ENCODE peak calls at places on chromosomes 16 and 17, in ten cellular contexts. Y is IMR-90; D is EL; H is amygdala; J is activated T-cell treated with anti-CD3 and anti-CD28 coated beads for 1 hour; B is psoas muscle; N is ACHN; A is NCI-H1436; G is effector CD4-positive, alpha-beta T cell; L is ELF-1. X is an unnamed sample.

GRCh38 chr17:61399131-61400057 is at the start of gene TBX2:
- DNase-seq in Y (peak), B (peak), D (peak), A (no peak), H (no peak), N (peak), J (no peak), L (peak), G (no peak), X (peak)

GRCh38 chr17:39573447-39574298 is 34.0 kb downstream of the NEUROD2 start:
- DNase-seq in B (peak), J (no peak), L (peak), G (no peak), D (peak), N (peak), Y (peak), H (peak), A (peak), X (peak)

GRCh38 chr16:48434653-48435318 is 49.6 kb upstream of the SIAH1 start:
- DNase-seq in N (no peak), A (no peak), G (no peak), Y (peak), L (no peak), B (no peak), D (peak), H (no peak), J (no peak), X (peak)

GRCh38 chr16:81645303-81645702 is 133.8 kb upstream of the PLCG2 start:
- DNase-seq in N (peak), L (peak), H (peak), G (no peak), Y (peak), A (peak), J (no peak), D (peak), B (peak), X (peak)

GRCh38 chr17:32913593-32913992 is 14.4 kb upstream of the TMEM98 start:
- DNase-seq in L (no peak), G (no peak), H (no peak), A (no peak), N (no peak), J (no peak), B (no peak), Y (no peak), D (no peak), X (no peak)

GRCh38 chr17:67150826-67151225 is 94.2 kb downstream of the HELZ start:
- DNase-seq in L (no peak), D (no peak), G (no peak), J (no peak), A (no peak), N (no peak), B (no peak), Y (no peak), H (no peak), X (no peak)

GRCh38 chr16:21130811-21131210 is 19.8 kb downstream of the DNAH3 start:
- DNase-seq in Y (no peak), G (no peak), D (no peak), J (no peak), N (no peak), B (no peak), H (no peak), A (no peak), L (no peak), X (no peak)

GRCh38 chr17:35912942-35913341 is 17.6 kb downstream of the RDM1 start:
- DNase-seq in Y (no peak), B (no peak), G (no peak), N (no peak), A (no peak), D (no peak), H (no peak), L (no peak), J (no peak), X (no peak)

GRCh38 chr16:75703341-75703740 is 2.1 kb upstream of the DUXB start:
- DNase-seq in A (no peak), L (no peak), Y (peak), D (peak), B (no peak), H (no peak), N (peak), G (no peak), J (no peak), X (peak)

GRCh38 chr17:4247981-4248388 is 15.8 kb downstream of the ANKFY1 start:
- DNase-seq in D (peak), L (peak), N (peak), Y (no peak), B (no peak), G (no peak), A (no peak), H (no peak), J (no peak), X (peak)

GRCh38 chr16:50711862-50712567 is 18.6 kb downstream of the NOD2 start:
- DNase-seq in N (no peak), G (no peak), H (no peak), Y (no peak), L (no peak), J (no peak), B (peak), A (no peak), D (no peak), X (no peak)

GRCh38 chr16:77437859-77438258 is 3.0 kb upstream of the ADAMTS18 start:
- DNase-seq in Y (no peak), B (no peak), J (no peak), H (no peak), D (no peak), G (no peak), L (no peak), A (no peak), N (peak), X (peak)

GRCh38 chr17:63488851-63489250 is 12.0 kb downstream of the ACE start:
- DNase-seq in G (no peak), D (no peak), Y (no peak), B (no peak), L (no peak), H (no peak), J (no peak), A (no peak), N (no peak), X (no peak)

GRCh38 chr17:8674344-8675305 is 44.1 kb upstream of the MYH10 start:
- DNase-seq in D (no peak), Y (peak), L (peak), J (no peak), G (no peak), B (peak), A (no peak), H (no peak), N (no peak), X (no peak)

GRCh38 chr16:741986-742629 is 1.3 kb upstream of the CIAO3 start:
- DNase-seq in J (no peak), G (no peak), H (no peak), Y (no peak), B (no peak), A (no peak), D (no peak), N (no peak), L (no peak), X (no peak)

GRCh38 chr17:60563743-60564142 is 36.2 kb upstream of the PPM1D start:
- DNase-seq in H (no peak), J (no peak), G (no peak), B (no peak), L (no peak), N (no peak), A (no peak), Y (no peak), D (no peak), X (peak)

GRCh38 chr17:60573139-60573975 is 26.6 kb upstream of the PPM1D start:
- DNase-seq in Y (peak), J (no peak), H (no peak), G (no peak), L (peak), B (no peak), N (peak), D (peak), A (no peak), X (peak)

GRCh38 chr17:4097165-4097960 is 45.5 kb downstream of the ZZEF1 start:
- DNase-seq in Y (no peak), G (no peak), H (no peak), B (no peak), L (no peak), N (no peak), J (no peak), D (no peak), A (no peak), X (no peak)

GRCh38 chr17:65711671-65712276 is 150.3 kb upstream of the AXIN2 start:
- DNase-seq in D (no peak), B (no peak), G (no peak), A (no peak), H (no peak), Y (no peak), J (no peak), L (no peak), N (no peak), X (no peak)

GRCh38 chr16:8522757-8523156 is 67.6 kb downstream of the TMEM114 start:
- DNase-seq in J (no peak), A (no peak), Y (no peak), B (no peak), D (no peak), G (no peak), L (no peak), N (no peak), H (no peak), X (no peak)

GRCh38 chr17:74012465-74012864 is 191.0 kb upstream of the RPL38 start:
- DNase-seq in Y (no peak), J (peak), H (no peak), G (peak), N (no peak), B (no peak), L (no peak), D (no peak), A (no peak), X (no peak)

GRCh38 chr16:19522369-19523159 is 666 bp upstream of the GDE1 start:
- DNase-seq in B (no peak), D (no peak), A (no peak), L (no peak), Y (no peak), J (no peak), H (no peak), G (no peak), N (no peak), X (no peak)

GRCh38 chr16:50635505-50636392 is 45.4 kb downstream of the SNX20 start:
- DNase-seq in A (no peak), N (no peak), H (no peak), D (no peak), J (no peak), G (no peak), Y (no peak), L (peak), B (no peak), X (no peak)

GRCh38 chr16:47477680-47478079 is 16.5 kb downstream of the PHKB start:
- DNase-seq in J (no peak), D (peak), N (no peak), G (no peak), L (no peak), A (no peak), Y (peak), H (no peak), B (no peak), X (no peak)

GRCh38 chr16:86846136-86846535 is 267.8 kb downstream of the FOXL1 start:
- DNase-seq in H (no peak), L (no peak), B (no peak), Y (peak), J (no peak), G (no peak), A (no peak), N (no peak), D (no peak), X (no peak)

GRCh38 chr16:78249056-78249455 is 149.6 kb downstream of the WWOX start:
- DNase-seq in Y (no peak), H (no peak), G (no peak), L (peak), D (no peak), J (no peak), N (no peak), A (peak), B (no peak), X (peak)

GRCh38 chr16:30802971-30803370 is 16.0 kb upstream of the ZNF629 start:
- DNase-seq in Y (no peak), N (no peak), A (no peak), D (no peak), J (no peak), B (no peak), H (no peak), G (no peak), L (no peak), X (no peak)

GRCh38 chr17:5413682-5414081 is 5.8 kb downstream of the NUP88 start:
- DNase-seq in H (no peak), J (no peak), B (no peak), D (peak), A (no peak), N (peak), Y (peak), G (no peak), L (no peak), X (peak)

GRCh38 chr17:3911271-3912053 is 4.8 kb downstream of the P2RX1 start:
- DNase-seq in A (no peak), G (peak), Y (no peak), H (no peak), L (peak), B (peak), N (no peak), J (peak), D (no peak), X (no peak)

GRCh38 chr16:11497851-11498289 is 88.8 kb downstream of the LITAF start:
- DNase-seq in N (peak), G (no peak), J (no peak), A (no peak), L (peak), B (no peak), D (peak), Y (peak), H (no peak), X (peak)

GRCh38 chr17:51056813-51057510 is 63.7 kb downstream of the SPAG9 start:
- DNase-seq in G (peak), D (peak), L (peak), H (no peak), Y (peak), A (peak), N (peak), J (no peak), B (peak), X (peak)

GRCh38 chr16:26569793-26570192 is 496.9 kb upstream of the C16orf82 start:
- DNase-seq in A (peak), B (no peak), H (no peak), Y (no peak), D (no peak), L (peak), G (no peak), J (no peak), N (peak), X (peak)

X was measured in kidney tubule cell.